ENCODE peak calls at places on chromosomes 16 and 17, in nine cellular contexts. C is NCI-H2029 treated with DMSO at 0.1 percent for 48 hours; V is hepatocyte; K is caudate nucleus; T is T-helper 17 cell; A is CD4-positive, CD25-positive, alpha-beta regulatory T cell; J is HFF-Myc; E is A549; X is GM23248. P is an unnamed sample.

GRCh38 chr16:64065523-64065922 is 1056.3 kb downstream of the CDH11 start:
- DNase-seq in X (no peak), C (no peak), T (no peak), V (no peak), E (no peak), J (no peak), K (no peak), A (no peak), P (no peak)

GRCh38 chr17:73571524-73572130 is 72.6 kb downstream of the SDK2 start:
- DNase-seq in X (no peak), J (no peak), A (no peak), C (no peak), K (no peak), E (no peak), V (no peak), T (no peak), P (no peak)

GRCh38 chr17:50198026-50198669 is 3.3 kb downstream of the COL1A1 start:
- DNase-seq in T (peak; percentile 51), K (no peak), E (peak; percentile 86), C (no peak), X (peak; percentile 84), A (peak; percentile 36), V (peak; percentile 84), J (no peak), P (peak; percentile 47)

GRCh38 chr17:77214743-77215142 is 74.0 kb downstream of the SEC14L1 start:
- DNase-seq in X (peak; percentile 54), V (peak; percentile 49), J (no peak), T (no peak), C (no peak), K (no peak), E (peak; percentile 73), A (no peak), P (no peak)

GRCh38 chr16:49396206-49396720 is 22.7 kb downstream of the C16orf78 start:
- DNase-seq in T (no peak), V (no peak), K (no peak), X (no peak), C (no peak), E (no peak), A (no peak), J (no peak), P (no peak)

GRCh38 chr17:28398280-28398981 is 7.6 kb downstream of the SLC46A1 start:
- DNase-seq in K (no peak), X (peak; percentile 33), A (no peak), V (peak; percentile 44), T (no peak), J (no peak), E (no peak), C (no peak), P (no peak)

GRCh38 chr17:1977583-1978395 is 47.3 kb downstream of the RTN4RL1 start:
- DNase-seq in E (no peak), C (no peak), V (no peak), T (no peak), X (no peak), J (no peak), A (no peak), K (no peak), P (no peak)

GRCh38 chr17:10844667-10845387 is 6.9 kb upstream of the PIRT start:
- DNase-seq in E (peak; percentile 86), C (peak; percentile 14), J (peak; percentile 14), V (peak; percentile 90), A (peak; percentile 66), K (no peak), X (peak; percentile 77), T (peak; percentile 59), P (peak; percentile 76)

GRCh38 chr17:61323696-61324539 is 75.7 kb upstream of the TBX2 start:
- DNase-seq in C (no peak), X (no peak), A (no peak), J (no peak), T (no peak), V (no peak), E (no peak), K (no peak), P (no peak)

GRCh38 chr16:16138034-16138635 is 85.2 kb downstream of the ABCC6 start:
- DNase-seq in C (no peak), K (no peak), V (no peak), J (no peak), T (no peak), E (no peak), X (no peak), A (no peak), P (no peak)

GRCh38 chr17:28871056-28871579 is 16.3 kb downstream of the ERAL1 start:
- DNase-seq in X (no peak), E (no peak), K (no peak), A (peak; percentile 56), T (no peak), J (no peak), C (no peak), V (no peak), P (peak; percentile 54)

GRCh38 chr17:10171057-10171456 is 27.3 kb downstream of the GAS7 start:
- DNase-seq in C (no peak), K (no peak), T (no peak), A (no peak), E (no peak), V (no peak), J (no peak), X (peak; percentile 63), P (no peak)

GRCh38 chr17:21200590-21201301 is 13.2 kb downstream of the TMEM11 start:
- DNase-seq in E (no peak), K (no peak), X (peak; percentile 13), C (no peak), T (no peak), J (no peak), V (no peak), A (no peak), P (no peak)

GRCh38 chr16:67198238-67198734 is 645 bp upstream of the ELMO3 start:
- DNase-seq in A (no peak), C (peak; percentile 19), E (peak; percentile 93), J (no peak), V (no peak), K (no peak), X (peak; percentile 65), T (no peak), P (no peak)

GRCh38 chr17:60720763-60721531 is 43.3 kb downstream of the BCAS3 start:
- DNase-seq in C (peak; percentile 2), E (peak; percentile 63), A (peak; percentile 54), K (no peak), J (peak; percentile 49), V (peak; percentile 83), X (peak; percentile 76), T (peak; percentile 6), P (no peak)

GRCh38 chr17:45332505-45332904 is 15.7 kb upstream of the MAP3K14 start:
- DNase-seq in J (no peak), A (no peak), K (no peak), T (no peak), V (no peak), X (no peak), C (no peak), E (no peak), P (no peak)

GRCh38 chr17:50208611-50209061 is 7.2 kb upstream of the COL1A1 start:
- DNase-seq in E (no peak), T (no peak), X (peak; percentile 16), K (no peak), A (no peak), J (no peak), V (peak; percentile 13), C (no peak), P (no peak)

GRCh38 chr16:31568577-31569359 is 41.1 kb downstream of the AHSP start:
- DNase-seq in T (no peak), E (no peak), V (no peak), C (no peak), X (peak; percentile 3), A (no peak), K (no peak), J (no peak), P (no peak)

GRCh38 chr16:74997042-74997491 is 1.8 kb upstream of the ZNRF1 start:
- DNase-seq in T (no peak), V (peak; percentile 49), J (no peak), C (no peak), A (no peak), K (no peak), E (no peak), X (no peak), P (no peak)

GRCh38 chr17:1646199-1646875 is 805 bp upstream of the SCARF1 start:
- DNase-seq in A (no peak), X (no peak), J (no peak), E (no peak), V (no peak), T (no peak), C (no peak), K (no peak), P (no peak)

GRCh38 chr16:28189237-28189636 is 22.5 kb downstream of the XPO6 start:
- DNase-seq in C (no peak), E (no peak), A (no peak), T (no peak), V (no peak), X (peak; percentile 64), J (no peak), K (no peak), P (no peak)

GRCh38 chr17:50148226-50149098 is 2.0 kb downstream of the PPP1R9B start:
- DNase-seq in T (peak; percentile 46), V (peak; percentile 72), X (peak; percentile 70), K (no peak), E (peak; percentile 86), J (no peak), A (peak; percentile 26), C (no peak), P (peak; percentile 23)

GRCh38 chr16:49737541-49737940 is 118.4 kb downstream of the ZNF423 start:
- DNase-seq in V (no peak), A (no peak), T (no peak), C (no peak), X (no peak), J (no peak), E (no peak), K (no peak), P (no peak)

GRCh38 chr17:27310548-27311110 is 16.7 kb downstream of the WSB1 start:
- DNase-seq in T (no peak), X (no peak), V (no peak), J (no peak), A (no peak), K (no peak), C (peak; percentile 52), E (no peak), P (no peak)

GRCh38 chr16:27085182-27085581 is 18.5 kb downstream of the C16orf82 start:
- DNase-seq in V (no peak), X (no peak), J (no peak), E (no peak), T (no peak), A (no peak), K (no peak), C (no peak), P (no peak)

GRCh38 chr16:85092309-85092708 is 20.0 kb downstream of the CIBAR2 start:
- DNase-seq in J (no peak), A (no peak), C (no peak), V (no peak), X (no peak), K (no peak), T (no peak), E (no peak), P (no peak)

GRCh38 chr17:72342582-72343527 is 222.0 kb downstream of the SOX9 start:
- DNase-seq in T (no peak), V (no peak), X (peak; percentile 65), J (no peak), E (no peak), A (no peak), K (no peak), C (no peak), P (no peak)

GRCh38 chr17:8788998-8789397 is 10.2 kb downstream of the MFSD6L start:
- DNase-seq in X (no peak), J (no peak), C (no peak), K (no peak), T (no peak), V (peak; percentile 37), A (no peak), E (no peak), P (no peak)

GRCh38 chr16:67563708-67564468 is 1.6 kb downstream of the CTCF start:
- DNase-seq in T (no peak), X (peak; percentile 86), V (peak; percentile 50), K (no peak), E (no peak), A (peak; percentile 56), J (peak; percentile 33), C (no peak), P (peak; percentile 45)

GRCh38 chr17:185445-186138 is 4.1 kb upstream of the DOC2B start:
- DNase-seq in K (no peak), V (no peak), E (no peak), C (no peak), A (no peak), J (no peak), X (no peak), T (peak; percentile 20), P (peak; percentile 64)

GRCh38 chr16:31452631-31453106 is 6.6 kb upstream of the ARMC5 start:
- DNase-seq in K (no peak), V (no peak), T (no peak), E (no peak), A (no peak), J (peak; percentile 81), C (no peak), X (peak; percentile 91), P (no peak)

P was measured in naive thymus-derived CD4-positive, alpha-beta T cell.